ENCODE peak calls at places on chromosomes 13 and 19, in five cellular contexts. I, Y, Q, F and H are unnamed samples.
A peak's percentile ranks its signal among the peaks of the same experiment; 100 is the strongest.

GRCh38 chr19:10654610-10655456 is 687 bp downstream of the ILF3 start:
- DNase-seq in I (peak; percentile 49), Y (no peak), Q (no peak), F (peak; percentile 52), H (no peak)

GRCh38 chr13:46947425-46948191 is 50.8 kb upstream of the HTR2A start:
- DNase-seq in I (no peak), Y (no peak), Q (no peak), F (no peak), H (no peak)

GRCh38 chr19:31073485-31074221 is 275.6 kb downstream of the TSHZ3 start:
- DNase-seq in I (no peak), Y (no peak), Q (no peak), F (no peak), H (peak; percentile 10)

GRCh38 chr19:46975918-46976782 is 43.5 kb upstream of the NPAS1 start:
- DNase-seq in I (peak; percentile 90), Y (peak; percentile 93), Q (peak; percentile 91), F (peak; percentile 76), H (peak; percentile 95)

GRCh38 chr19:20154636-20155035 is 12.4 kb upstream of the ZNF486 start:
- DNase-seq in I (no peak), Y (no peak), Q (no peak), F (no peak), H (no peak)

GRCh38 chr13:101291216-101291615 is 125.1 kb downstream of the NALCN start:
- DNase-seq in I (no peak), Y (peak; percentile 39), Q (no peak), F (no peak), H (no peak)

GRCh38 chr13:30744056-30744684 is 8.8 kb downstream of the ALOX5AP start:
- DNase-seq in I (peak; percentile 63), Y (peak; percentile 61), Q (no peak), F (peak; percentile 71), H (peak; percentile 57)

GRCh38 chr13:52419080-52419479 is 13.1 kb upstream of the THSD1 start:
- DNase-seq in I (no peak), Y (no peak), Q (no peak), F (no peak), H (no peak)

GRCh38 chr19:38993271-38993670 is 17.7 kb upstream of the FBXO17 start:
- DNase-seq in I (no peak), Y (peak; percentile 74), Q (no peak), F (no peak), H (peak; percentile 45)

GRCh38 chr13:59266478-59267063 is 897.2 kb downstream of the DIAPH3 start:
- DNase-seq in I (no peak), Y (no peak), Q (no peak), F (no peak), H (peak; percentile 24)

GRCh38 chr19:58261968-58262921 is 16.5 kb upstream of the ZNF8 start:
- DNase-seq in I (no peak), Y (no peak), Q (no peak), F (no peak), H (peak; percentile 13)

GRCh38 chr19:42412223-42412622 is 15.0 kb downstream of the LIPE start:
- DNase-seq in I (no peak), Y (no peak), Q (no peak), F (peak; percentile 81), H (no peak)

GRCh38 chr13:45731455-45731854 is 29.3 kb downstream of the CBY2 start:
- DNase-seq in I (no peak), Y (no peak), Q (no peak), F (no peak), H (no peak)

GRCh38 chr13:45728759-45729158 is 26.6 kb downstream of the CBY2 start:
- DNase-seq in I (no peak), Y (no peak), Q (no peak), F (no peak), H (no peak)
- TF ChIP-seq CTCF in I (no peak), Y (no peak), Q (no peak), F (no peak), H (no peak)

GRCh38 chr13:49869514-49869913 is 66.6 kb downstream of the SPRYD7 start:
- DNase-seq in I (no peak), Y (peak; percentile 36), Q (no peak), F (no peak), H (peak; percentile 72)
- TF ChIP-seq CTCF in I (no peak), Y (peak; percentile 38), Q (no peak), F (no peak), H (peak; percentile 78)

GRCh38 chr19:49878744-49879070 is 1.2 kb downstream of the TBC1D17 start:
- DNase-seq in I (no peak), Y (no peak), Q (no peak), F (no peak), H (no peak)

GRCh38 chr19:49877020-49877878 is at the start of the genes AKT1S1 and TBC1D17:
- DNase-seq in I (peak; percentile 99), Y (peak; percentile 100), Q (peak; percentile 98), F (peak; percentile 99), H (peak; percentile 100)

GRCh38 chr19:49876422-49877019 is 634 bp downstream of the AKT1S1 start:
- DNase-seq in I (peak; percentile 97), Y (peak; percentile 99), Q (peak; percentile 93), F (peak; percentile 98), H (peak; percentile 100)

GRCh38 chr19:49879243-49879960 is 1.9 kb downstream of the TBC1D17 start:
- DNase-seq in I (no peak), Y (no peak), Q (no peak), F (no peak), H (no peak)

GRCh38 chr19:49877879-49878743 is 609 bp downstream of the TBC1D17 start:
- DNase-seq in I (peak; percentile 99), Y (peak; percentile 96), Q (peak; percentile 96), F (peak; percentile 99), H (peak; percentile 99)
- TF ChIP-seq CTCF in I (no peak), Y (no peak), Q (no peak), F (no peak), H (no peak)

DNA sequence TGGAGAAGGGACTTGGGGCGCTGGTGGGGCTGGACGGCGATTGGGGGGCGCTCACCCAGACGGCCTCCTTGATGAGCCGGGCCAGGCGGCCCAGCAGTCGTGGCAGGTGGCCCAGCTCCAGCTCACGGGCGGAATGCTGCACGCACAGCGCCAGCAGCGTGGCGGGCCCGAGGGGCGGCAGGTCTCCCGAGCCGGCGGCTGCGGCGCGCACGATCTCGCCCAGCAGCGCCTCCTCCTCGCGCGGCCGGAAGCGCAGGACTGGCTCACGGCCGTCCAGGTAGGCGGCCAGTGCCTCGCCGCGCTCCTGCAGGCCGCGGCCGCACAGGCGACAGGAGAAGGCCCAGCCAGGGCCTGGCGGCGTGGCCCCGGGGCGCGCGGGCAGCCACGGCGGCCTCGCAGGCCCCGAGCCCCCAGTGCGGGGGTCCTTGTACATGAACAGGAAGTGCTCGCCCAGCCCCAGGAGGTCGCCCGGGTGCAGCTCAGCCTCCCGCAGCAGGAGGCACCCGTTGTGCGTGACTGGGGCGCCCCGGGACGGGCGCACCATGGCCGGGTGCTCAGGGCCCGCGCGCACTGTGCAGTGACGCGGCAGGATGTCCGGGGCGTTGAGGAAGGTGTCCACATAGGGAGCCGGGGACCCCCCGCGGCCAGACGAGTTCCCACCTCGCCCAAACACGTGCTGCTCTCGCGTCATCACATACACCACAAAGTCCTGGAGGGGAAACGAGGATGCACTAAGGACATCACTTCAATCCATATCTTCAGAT is 9.5 kb upstream of the MAMSTR start:
- DNase-seq in I (no peak), Y (no peak), Q (no peak), F (no peak), H (peak; percentile 52)
- TF ChIP-seq CTCF in I (no peak), Y (no peak), Q (no peak), F (no peak), H (no peak)

GRCh38 chr19:55174425-55175116 is 5.5 kb downstream of the SYT5 start:
- DNase-seq in I (no peak), Y (no peak), Q (no peak), F (no peak), H (no peak)

GRCh38 chr19:55173186-55173716 is 6.8 kb upstream of the DNAAF3 start:
- DNase-seq in I (no peak), Y (no peak), Q (no peak), F (no peak), H (no peak)

GRCh38 chr19:55171440-55171839 is 5.0 kb upstream of the DNAAF3 start:
- DNase-seq in I (no peak), Y (no peak), Q (no peak), F (no peak), H (no peak)

GRCh38 chr19:55173717-55174409 is 6.2 kb downstream of the SYT5 start:
- DNase-seq in I (no peak), Y (peak; percentile 43), Q (no peak), F (peak; percentile 61), H (peak; percentile 59)

DNA sequence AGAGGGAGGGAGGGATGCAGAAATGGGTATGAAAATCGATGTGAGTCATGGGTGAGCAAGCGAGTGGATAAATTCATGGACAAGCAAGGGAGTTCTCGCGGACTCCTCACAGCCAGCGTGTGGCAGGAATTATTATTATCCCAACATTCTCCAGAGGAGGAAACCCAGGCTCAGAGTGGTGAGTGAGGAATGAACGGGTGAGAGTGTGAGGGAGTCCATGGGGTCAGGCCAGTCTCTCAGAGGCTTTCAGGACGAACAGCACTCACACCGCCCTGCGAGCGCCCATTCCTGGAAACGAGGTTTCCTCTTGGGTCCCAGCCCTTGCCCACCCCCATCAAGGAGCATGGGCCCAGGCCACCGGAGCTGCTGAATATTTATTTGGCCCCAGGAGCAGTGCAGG is 6.3 kb upstream of the DNAAF3 start:
- DNase-seq in I (no peak), Y (peak; percentile 75), Q (no peak), F (no peak), H (peak; percentile 36)
- TF ChIP-seq CTCF in I (no peak), Y (peak; percentile 21), Q (no peak), F (no peak), H (no peak)

GRCh38 chr13:71285700-71286099 is 581.3 kb downstream of the DACH1 start:
- DNase-seq in I (no peak), Y (no peak), Q (no peak), F (no peak), H (peak; percentile 13)
- TF ChIP-seq CTCF in I (no peak), Y (no peak), Q (no peak), F (no peak), H (peak; percentile 29)